ENCODE peak calls at places on chromosomes 1 and 21, in nine cellular contexts. One of them, this sample, is unnamed. For H4K20me1, the result is how much of the 10 kb centered on the place peaks cover.

GRCh38 chr1:211527006-211527405 is 35.0 kb upstream of the RD3 start:
- DNase-seq in OCI-LY7: peak
- DNase-seq in PC-3: no peak
- DNase-seq in GM23248: no peak
- DNase-seq in HCT116: no peak
- DNase-seq in MM.1S: peak
- DNase-seq in hepatocyte: no peak
- DNase-seq in neural progenitor cell: no peak
- DNase-seq in SK-N-SH: no peak
- DNase-seq in this sample: no peak

GRCh38 chr1:233105225-233105624 is 154.8 kb downstream of the NTPCR start:
- DNase-seq in OCI-LY7: no peak
- DNase-seq in PC-3: no peak
- DNase-seq in GM23248: peak
- DNase-seq in HCT116: no peak
- DNase-seq in MM.1S: no peak
- DNase-seq in hepatocyte: no peak
- DNase-seq in neural progenitor cell: no peak
- DNase-seq in SK-N-SH: no peak
- DNase-seq in this sample: no peak

GRCh38 chr1:174191255-174191906 is 32.1 kb downstream of the RABGAP1L start:
- DNase-seq in OCI-LY7: no peak
- DNase-seq in PC-3: peak
- DNase-seq in GM23248: peak
- DNase-seq in HCT116: no peak
- DNase-seq in MM.1S: no peak
- DNase-seq in hepatocyte: no peak
- DNase-seq in neural progenitor cell: no peak
- DNase-seq in SK-N-SH: no peak
- DNase-seq in this sample: no peak

GRCh38 chr1:116067564-116067887 is 43.7 kb upstream of the MAB21L3 start:
- DNase-seq in OCI-LY7: no peak
- DNase-seq in PC-3: peak
- DNase-seq in GM23248: peak
- DNase-seq in HCT116: no peak
- DNase-seq in MM.1S: no peak
- DNase-seq in hepatocyte: peak
- DNase-seq in neural progenitor cell: no peak
- DNase-seq in SK-N-SH: no peak
- DNase-seq in this sample: no peak

GRCh38 chr1:155598842-155599331 is 11.1 kb upstream of the MSTO1 start:
- DNase-seq in OCI-LY7: peak
- DNase-seq in PC-3: no peak
- DNase-seq in GM23248: peak
- DNase-seq in HCT116: no peak
- DNase-seq in MM.1S: no peak
- DNase-seq in hepatocyte: peak
- DNase-seq in neural progenitor cell: peak
- DNase-seq in SK-N-SH: no peak
- DNase-seq in this sample: peak

GRCh38 chr1:40479156-40479555 is 2.1 kb downstream of the ZFP69 start:
- DNase-seq in OCI-LY7: no peak
- DNase-seq in PC-3: no peak
- DNase-seq in GM23248: no peak
- DNase-seq in HCT116: no peak
- DNase-seq in MM.1S: no peak
- DNase-seq in hepatocyte: no peak
- DNase-seq in neural progenitor cell: no peak
- DNase-seq in SK-N-SH: no peak
- DNase-seq in this sample: no peak

GRCh38 chr1:39462074-39462473 is 29.4 kb upstream of the BMP8A start:
- DNase-seq in OCI-LY7: no peak
- DNase-seq in PC-3: peak
- DNase-seq in GM23248: peak
- DNase-seq in HCT116: no peak
- DNase-seq in MM.1S: no peak
- DNase-seq in hepatocyte: no peak
- DNase-seq in neural progenitor cell: no peak
- DNase-seq in SK-N-SH: no peak
- DNase-seq in this sample: no peak

GRCh38 chr1:86504130-86504479 is 35.4 kb downstream of the CLCA1 start:
- DNase-seq in OCI-LY7: no peak
- DNase-seq in PC-3: no peak
- DNase-seq in GM23248: no peak
- DNase-seq in HCT116: no peak
- DNase-seq in MM.1S: peak
- DNase-seq in hepatocyte: peak
- DNase-seq in neural progenitor cell: peak
- DNase-seq in SK-N-SH: no peak
- DNase-seq in this sample: peak

GRCh38 chr1:232377494-232377770 is 252.5 kb downstream of the SIPA1L2 start:
- DNase-seq in OCI-LY7: no peak
- DNase-seq in PC-3: peak
- DNase-seq in GM23248: peak
- DNase-seq in HCT116: peak
- DNase-seq in MM.1S: no peak
- DNase-seq in hepatocyte: peak
- DNase-seq in neural progenitor cell: no peak
- DNase-seq in SK-N-SH: no peak
- DNase-seq in this sample: no peak

GRCh38 chr1:151006331-151007052 is at the start of gene MINDY1:
- DNase-seq in OCI-LY7: peak
- DNase-seq in PC-3: peak
- DNase-seq in GM23248: peak
- DNase-seq in HCT116: peak
- DNase-seq in MM.1S: peak
- DNase-seq in hepatocyte: peak
- DNase-seq in neural progenitor cell: peak
- DNase-seq in SK-N-SH: peak
- DNase-seq in this sample: peak

GRCh38 chr1:230701434-230701833 is 12.5 kb downstream of the AGT start:
- DNase-seq in OCI-LY7: no peak
- DNase-seq in PC-3: no peak
- DNase-seq in GM23248: no peak
- DNase-seq in HCT116: no peak
- DNase-seq in MM.1S: no peak
- DNase-seq in hepatocyte: no peak
- DNase-seq in neural progenitor cell: no peak
- DNase-seq in SK-N-SH: no peak
- DNase-seq in this sample: no peak
- H3K27ac ChIP-seq in OCI-LY7: no peak
- H3K27ac ChIP-seq in PC-3: no peak
- H3K27ac ChIP-seq in GM23248: no peak
- H3K27ac ChIP-seq in HCT116: no peak
- H3K27ac ChIP-seq in MM.1S: no peak
- H3K27ac ChIP-seq in hepatocyte: no peak
- H3K27ac ChIP-seq in neural progenitor cell: no peak
- H3K27ac ChIP-seq in SK-N-SH: no peak
- H3K27ac ChIP-seq in this sample: no peak

GRCh38 chr1:7705048-7705907 is 65.8 kb upstream of the VAMP3 start:
- DNase-seq in OCI-LY7: no peak
- DNase-seq in PC-3: no peak
- DNase-seq in GM23248: peak
- DNase-seq in HCT116: no peak
- DNase-seq in MM.1S: no peak
- DNase-seq in hepatocyte: peak
- DNase-seq in neural progenitor cell: peak
- DNase-seq in SK-N-SH: peak
- DNase-seq in this sample: peak
- TF ChIP-seq EZH2phosphoT487 in OCI-LY7: no peak
- TF ChIP-seq EZH2phosphoT487 in PC-3: no peak
- TF ChIP-seq EZH2phosphoT487 in GM23248: peak
- TF ChIP-seq EZH2phosphoT487 in HCT116: no peak
- TF ChIP-seq EZH2phosphoT487 in MM.1S: no peak
- TF ChIP-seq EZH2phosphoT487 in hepatocyte: no peak
- TF ChIP-seq EZH2phosphoT487 in neural progenitor cell: peak
- TF ChIP-seq EZH2phosphoT487 in SK-N-SH: no peak
- TF ChIP-seq EZH2phosphoT487 in this sample: no peak

GRCh38 chr21:37458669-37459276 is 92.2 kb downstream of the DYRK1A start:
- DNase-seq in OCI-LY7: no peak
- DNase-seq in PC-3: peak
- DNase-seq in GM23248: no peak
- DNase-seq in HCT116: no peak
- DNase-seq in MM.1S: no peak
- DNase-seq in hepatocyte: no peak
- DNase-seq in neural progenitor cell: no peak
- DNase-seq in SK-N-SH: no peak
- DNase-seq in this sample: peak

GRCh38 chr21:37460196-37460595 is 93.6 kb downstream of the DYRK1A start:
- DNase-seq in OCI-LY7: no peak
- DNase-seq in PC-3: no peak
- DNase-seq in GM23248: no peak
- DNase-seq in HCT116: no peak
- DNase-seq in MM.1S: no peak
- DNase-seq in hepatocyte: no peak
- DNase-seq in neural progenitor cell: peak
- DNase-seq in SK-N-SH: no peak
- DNase-seq in this sample: peak

GRCh38 chr21:37461494-37461893 is 94.9 kb downstream of the DYRK1A start:
- DNase-seq in OCI-LY7: no peak
- DNase-seq in PC-3: no peak
- DNase-seq in GM23248: peak
- DNase-seq in HCT116: no peak
- DNase-seq in MM.1S: peak
- DNase-seq in hepatocyte: no peak
- DNase-seq in neural progenitor cell: no peak
- DNase-seq in SK-N-SH: no peak
- DNase-seq in this sample: no peak

GRCh38 chr21:37462087-37462861 is 95.7 kb downstream of the DYRK1A start:
- DNase-seq in OCI-LY7: no peak
- DNase-seq in PC-3: no peak
- DNase-seq in GM23248: no peak
- DNase-seq in HCT116: no peak
- DNase-seq in MM.1S: no peak
- DNase-seq in hepatocyte: no peak
- DNase-seq in neural progenitor cell: peak
- DNase-seq in SK-N-SH: no peak
- DNase-seq in this sample: peak

GRCh38 chr21:37459575-37459974 is 93.0 kb downstream of the DYRK1A start:
- DNase-seq in OCI-LY7: no peak
- DNase-seq in PC-3: peak
- DNase-seq in GM23248: peak
- DNase-seq in HCT116: no peak
- DNase-seq in MM.1S: no peak
- DNase-seq in hepatocyte: no peak
- DNase-seq in neural progenitor cell: no peak
- DNase-seq in SK-N-SH: no peak
- DNase-seq in this sample: no peak
- H4K20me1 ChIP-seq in OCI-LY7: under half
- H4K20me1 ChIP-seq in PC-3: half or more
- H4K20me1 ChIP-seq in GM23248: under half
- H4K20me1 ChIP-seq in HCT116: under half
- H4K20me1 ChIP-seq in MM.1S: half or more
- H4K20me1 ChIP-seq in hepatocyte: half or more
- H4K20me1 ChIP-seq in neural progenitor cell: half or more
- H4K20me1 ChIP-seq in SK-N-SH: half or more
- H4K20me1 ChIP-seq in this sample: under half

GRCh38 chr1:201789245-201789644 is 39.7 kb upstream of the IPO9 start:
- DNase-seq in OCI-LY7: no peak
- DNase-seq in PC-3: no peak
- DNase-seq in GM23248: no peak
- DNase-seq in HCT116: no peak
- DNase-seq in MM.1S: no peak
- DNase-seq in hepatocyte: no peak
- DNase-seq in neural progenitor cell: no peak
- DNase-seq in SK-N-SH: no peak
- DNase-seq in this sample: no peak

GRCh38 chr1:201790261-201790660 is 38.7 kb upstream of the IPO9 start:
- DNase-seq in OCI-LY7: no peak
- DNase-seq in PC-3: peak
- DNase-seq in GM23248: peak
- DNase-seq in HCT116: no peak
- DNase-seq in MM.1S: no peak
- DNase-seq in hepatocyte: no peak
- DNase-seq in neural progenitor cell: no peak
- DNase-seq in SK-N-SH: no peak
- DNase-seq in this sample: no peak

GRCh38 chr1:201792534-201793305 is 36.2 kb upstream of the IPO9 start:
- DNase-seq in OCI-LY7: peak
- DNase-seq in PC-3: peak
- DNase-seq in GM23248: peak
- DNase-seq in HCT116: peak
- DNase-seq in MM.1S: peak
- DNase-seq in hepatocyte: peak
- DNase-seq in neural progenitor cell: peak
- DNase-seq in SK-N-SH: peak
- DNase-seq in this sample: peak

GRCh38 chr1:201791775-201792166 is 37.2 kb upstream of the IPO9 start:
- DNase-seq in OCI-LY7: no peak
- DNase-seq in PC-3: no peak
- DNase-seq in GM23248: peak
- DNase-seq in HCT116: no peak
- DNase-seq in MM.1S: no peak
- DNase-seq in hepatocyte: peak
- DNase-seq in neural progenitor cell: no peak
- DNase-seq in SK-N-SH: peak
- DNase-seq in this sample: no peak

GRCh38 chr1:201791051-201791774 is 37.7 kb upstream of the IPO9 start:
- DNase-seq in OCI-LY7: peak
- DNase-seq in PC-3: no peak
- DNase-seq in GM23248: no peak
- DNase-seq in HCT116: no peak
- DNase-seq in MM.1S: no peak
- DNase-seq in hepatocyte: no peak
- DNase-seq in neural progenitor cell: no peak
- DNase-seq in SK-N-SH: no peak
- DNase-seq in this sample: no peak
- H3K27ac ChIP-seq in OCI-LY7: no peak
- H3K27ac ChIP-seq in PC-3: no peak
- H3K27ac ChIP-seq in GM23248: peak
- H3K27ac ChIP-seq in HCT116: no peak
- H3K27ac ChIP-seq in MM.1S: no peak
- H3K27ac ChIP-seq in hepatocyte: peak
- H3K27ac ChIP-seq in neural progenitor cell: peak
- H3K27ac ChIP-seq in SK-N-SH: peak
- H3K27ac ChIP-seq in this sample: no peak

GRCh38 chr21:46116189-46116845 is 18.4 kb downstream of the COL6A2 start:
- DNase-seq in OCI-LY7: no peak
- DNase-seq in PC-3: no peak
- DNase-seq in GM23248: no peak
- DNase-seq in HCT116: no peak
- DNase-seq in MM.1S: no peak
- DNase-seq in hepatocyte: no peak
- DNase-seq in neural progenitor cell: no peak
- DNase-seq in SK-N-SH: peak
- DNase-seq in this sample: no peak
- TF ChIP-seq EZH2phosphoT487 in OCI-LY7: no peak
- TF ChIP-seq EZH2phosphoT487 in PC-3: no peak
- TF ChIP-seq EZH2phosphoT487 in GM23248: no peak
- TF ChIP-seq EZH2phosphoT487 in HCT116: no peak
- TF ChIP-seq EZH2phosphoT487 in MM.1S: no peak
- TF ChIP-seq EZH2phosphoT487 in hepatocyte: no peak
- TF ChIP-seq EZH2phosphoT487 in neural progenitor cell: no peak
- TF ChIP-seq EZH2phosphoT487 in SK-N-SH: no peak
- TF ChIP-seq EZH2phosphoT487 in this sample: no peak

GRCh38 chr1:179958359-179958758 is 3.7 kb downstream of the CEP350 start:
- DNase-seq in OCI-LY7: no peak
- DNase-seq in PC-3: no peak
- DNase-seq in GM23248: no peak
- DNase-seq in HCT116: no peak
- DNase-seq in MM.1S: no peak
- DNase-seq in hepatocyte: no peak
- DNase-seq in neural progenitor cell: no peak
- DNase-seq in SK-N-SH: no peak
- DNase-seq in this sample: no peak
- H4K20me1 ChIP-seq in OCI-LY7: under half
- H4K20me1 ChIP-seq in PC-3: under half
- H4K20me1 ChIP-seq in GM23248: under half
- H4K20me1 ChIP-seq in HCT116: under half
- H4K20me1 ChIP-seq in MM.1S: under half
- H4K20me1 ChIP-seq in hepatocyte: under half
- H4K20me1 ChIP-seq in neural progenitor cell: under half
- H4K20me1 ChIP-seq in SK-N-SH: under half
- H4K20me1 ChIP-seq in this sample: under half

This sample was measured in GM23338.